ENCODE peak calls at places on chromosomes 7 and 10, in seven cellular contexts. P is fibroblast of lung, J is aorta, G is spleen, D is GM12878, Q is Panc1, E is brain microvascular endothelial cell. N is an unnamed sample.

GRCh38 chr10:94361161-94361794 is 1.5 kb downstream of the NOC3L start:
- DNase-seq in J (no peak), G (no peak), E (no peak), P (peak; percentile 23), D (peak; percentile 16), Q (no peak), N (peak; percentile 21)

GRCh38 chr7:36784991-36785940 is 61.0 kb upstream of the AOAH start:
- DNase-seq in G (peak; percentile 84), Q (no peak), D (peak; percentile 61), J (no peak), P (no peak), E (no peak), N (no peak)

GRCh38 chr10:56383806-56384205 is 22.7 kb upstream of the ZWINT start:
- DNase-seq in E (no peak), P (no peak), Q (no peak), D (no peak), J (no peak), G (no peak), N (no peak)

GRCh38 chr7:121351682-121352081 is 22.9 kb downstream of the WNT16 start:
- DNase-seq in P (no peak), Q (no peak), G (no peak), D (no peak), E (no peak), J (no peak), N (no peak)

GRCh38 chr7:2523461-2523905 is 3.9 kb downstream of the LFNG start:
- DNase-seq in G (peak; percentile 86), D (no peak), P (no peak), J (no peak), Q (no peak), E (no peak), N (no peak)

GRCh38 chr10:50431791-50432190 is 180.5 kb upstream of the ASAH2 start:
- DNase-seq in J (no peak), G (no peak), Q (no peak), E (no peak), P (peak; percentile 20), D (peak; percentile 96), N (no peak)

GRCh38 chr10:105024184-105024583 is 383.1 kb downstream of the SORCS3 start:
- DNase-seq in G (no peak), Q (no peak), E (no peak), D (no peak), J (no peak), P (no peak), N (no peak)

GRCh38 chr7:22677680-22678079 is 49.3 kb upstream of the IL6 start:
- DNase-seq in P (no peak), Q (no peak), G (no peak), J (no peak), D (no peak), E (no peak), N (no peak)

GRCh38 chr7:603152-603941 is 83.7 kb upstream of the PDGFA start:
- DNase-seq in D (no peak), Q (no peak), P (no peak), J (peak; percentile 73), G (peak; percentile 76), E (no peak), N (no peak)
- H3K4me3 ChIP-seq in D (peak overlapping the region; percentile 80), Q (no peak overlapping the region), P (no peak overlapping the region), J (no peak overlapping the region), G (peak overlapping the region; percentile 62), E (no peak overlapping the region), N (no peak overlapping the region)

GRCh38 chr10:70546585-70546984 is 56.0 kb downstream of the PRF1 start:
- DNase-seq in J (no peak), E (no peak), D (no peak), G (no peak), Q (no peak), P (no peak), N (no peak)

GRCh38 chr10:70551971-70552422 is 50.5 kb downstream of the PRF1 start:
- DNase-seq in E (peak; percentile 91), G (no peak), J (no peak), P (peak; percentile 93), D (no peak), Q (no peak), N (peak; percentile 76)

GRCh38 chr10:70549962-70550845 is 52.3 kb downstream of the PRF1 start:
- DNase-seq in P (peak; percentile 69), D (peak; percentile 17), Q (peak; percentile 46), E (peak; percentile 48), G (peak; percentile 86), J (no peak), N (peak; percentile 65)

GRCh38 chr10:70551491-70551890 is 51.0 kb downstream of the PRF1 start:
- DNase-seq in E (no peak), G (no peak), J (no peak), P (no peak), Q (no peak), D (no peak), N (no peak)

GRCh38 chr10:70549351-70549961 is 53.1 kb downstream of the PRF1 start:
- DNase-seq in J (no peak), D (no peak), E (no peak), G (no peak), P (no peak), Q (no peak), N (peak; percentile 25)
- H3K36me3 ChIP-seq in J (no peaks in the 10 kb centered on the region), D (no peaks in the 10 kb centered on the region), E (no peaks in the 10 kb centered on the region), G (no peaks in the 10 kb centered on the region), P (no peaks in the 10 kb centered on the region), Q (no peaks in the 10 kb centered on the region), N (no peaks in the 10 kb centered on the region)

GRCh38 chr10:119176166-119176565 is 2.4 kb downstream of the PRDX3 start:
- DNase-seq in Q (no peak), G (no peak), E (no peak), P (peak; percentile 27), J (peak; percentile 8), D (no peak), N (no peak)
- H3K27ac ChIP-seq in Q (no peak overlapping the region), G (no peak overlapping the region), E (no peak overlapping the region), P (no peak overlapping the region), J (no peak overlapping the region), D (no peak overlapping the region), N (no peak overlapping the region)

GRCh38 chr10:3783313-3783689 is 1.7 kb downstream of the KLF6 start:
- DNase-seq in E (peak; percentile 50), Q (no peak), J (peak; percentile 88), D (peak; percentile 60), P (peak; percentile 89), G (peak; percentile 91), N (no peak)

GRCh38 chr10:3780766-3781457 is 4.1 kb downstream of the KLF6 start:
- DNase-seq in P (peak; percentile 34), D (no peak), Q (no peak), J (no peak), E (no peak), G (peak; percentile 83), N (no peak)

GRCh38 chr10:3781458-3782098 is 3.4 kb downstream of the KLF6 start:
- DNase-seq in D (no peak), E (peak; percentile 41), G (peak; percentile 93), P (peak; percentile 73), J (peak; percentile 81), Q (no peak), N (peak; percentile 66)

GRCh38 chr10:3782456-3783312 is 2.3 kb downstream of the KLF6 start:
- DNase-seq in D (no peak), Q (peak; percentile 83), P (peak; percentile 97), E (peak; percentile 81), G (peak; percentile 89), J (peak; percentile 82), N (peak; percentile 96)

DNA sequence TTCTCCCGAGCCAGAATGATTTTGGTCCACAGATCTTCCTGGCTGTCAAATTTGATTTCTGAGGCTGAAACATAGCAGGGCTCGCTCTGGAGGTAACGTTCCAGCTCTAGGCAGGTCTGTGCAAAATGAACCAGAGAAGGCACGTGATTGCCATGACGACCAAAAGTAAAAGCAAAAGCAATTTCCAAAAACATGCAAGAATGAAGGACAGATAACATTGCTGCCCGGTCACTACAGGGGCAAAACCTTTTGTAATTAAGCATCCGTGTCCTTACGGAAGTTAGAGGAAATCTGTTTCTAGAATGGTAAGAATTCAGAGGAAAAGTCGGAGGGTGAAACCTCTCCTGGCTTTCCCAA is 2.9 kb downstream of the KLF6 start:
- DNase-seq in G (no peak), D (no peak), E (peak; percentile 60), Q (no peak), J (no peak), P (no peak), N (no peak)
- H3K4me3 ChIP-seq in G (peak overlapping the region; percentile 93), D (peak overlapping the region; percentile 93), E (peak overlapping the region; percentile 98), Q (peak overlapping the region; percentile 98), J (peak overlapping the region; percentile 80), P (peak overlapping the region; percentile 98), N (peak overlapping the region; percentile 96)

GRCh38 chr10:11479307-11479706 is 132.1 kb downstream of the USP6NL start:
- DNase-seq in Q (no peak), D (no peak), E (no peak), J (no peak), P (no peak), G (no peak), N (no peak)

GRCh38 chr10:11478807-11479206 is 132.6 kb downstream of the USP6NL start:
- DNase-seq in P (peak; percentile 22), Q (no peak), J (no peak), D (no peak), E (no peak), G (no peak), N (no peak)

GRCh38 chr10:11480687-11481086 is 130.8 kb downstream of the USP6NL start:
- DNase-seq in G (no peak), D (no peak), Q (no peak), J (no peak), P (no peak), E (no peak), N (no peak)

GRCh38 chr10:11483189-11484148 is 128.0 kb downstream of the USP6NL start:
- DNase-seq in J (no peak), P (no peak), D (no peak), Q (no peak), G (no peak), E (no peak), N (no peak)

GRCh38 chr10:11482306-11482705 is 129.1 kb downstream of the USP6NL start:
- DNase-seq in E (no peak), Q (no peak), P (no peak), D (no peak), J (no peak), G (no peak), N (no peak)
- H3K36me3 ChIP-seq in E (peaks cover 2% of the 10 kb centered on the region), Q (no peaks in the 10 kb centered on the region), P (no peaks in the 10 kb centered on the region), D (peaks cover 42% of the 10 kb centered on the region), J (no peaks in the 10 kb centered on the region), G (peaks cover 30% of the 10 kb centered on the region), N (no peaks in the 10 kb centered on the region)

DNA sequence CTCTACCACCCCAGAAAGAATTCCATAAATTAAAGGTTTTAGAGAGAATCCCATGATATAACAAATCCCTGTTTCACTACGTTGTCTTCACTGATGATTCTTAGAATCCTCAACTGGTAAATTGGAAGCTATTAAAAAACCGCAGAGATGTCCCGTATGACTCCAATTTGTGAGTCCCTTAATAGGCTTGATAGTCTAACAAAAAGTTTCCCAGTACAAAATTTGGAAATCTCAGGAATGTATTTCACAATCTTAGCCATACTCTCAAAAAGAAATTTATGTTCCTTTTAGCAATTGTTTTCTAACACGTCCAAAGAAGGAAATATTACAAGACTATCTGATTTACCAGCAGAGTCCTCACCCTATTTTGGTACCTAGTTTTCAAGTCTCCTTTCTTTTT is 2.5 kb downstream of the TES start:
- DNase-seq in Q (no peak), P (peak; percentile 75), D (no peak), J (no peak), G (no peak), E (no peak), N (no peak)
- H3K27ac ChIP-seq in Q (peak overlapping the region; percentile 90), P (peak overlapping the region; percentile 30), D (peak overlapping the region; percentile 37), J (no peak overlapping the region), G (peak overlapping the region; percentile 97), E (peak overlapping the region; percentile 95), N (peak overlapping the region; percentile 94)

GRCh38 chr10:6275022-6275997 is 72.6 kb downstream of the PFKFB3 start:
- DNase-seq in P (peak; percentile 95), G (peak; percentile 97), Q (peak; percentile 51), E (peak; percentile 98), J (peak; percentile 97), D (peak; percentile 49), N (peak; percentile 96)
- H3K4me3 ChIP-seq in P (peak overlapping the region; percentile 12), G (peak overlapping the region; percentile 60), Q (peak overlapping the region; percentile 52), E (peak overlapping the region; percentile 52), J (no peak overlapping the region), D (peak overlapping the region; percentile 10), N (peak overlapping the region; percentile 26)